ENCODE peak calls at places on chromosomes 11 and 22, in six cellular contexts. A, V, H, O, N and F are unnamed samples.

GRCh38 chr11:8056810-8057463 is 24.1 kb upstream of the TUB start:
- DNase-seq in A (no peak), V (no peak), H (no peak), O (peak), N (no peak), F (no peak)

GRCh38 chr11:35892166-35892565 is 51.7 kb upstream of the LDLRAD3 start:
- DNase-seq in O (no peak), N (no peak), V (no peak), A (no peak), H (no peak), F (no peak)

GRCh38 chr11:96017872-96018271 is 94.0 kb upstream of the MTMR2 start:
- DNase-seq in N (no peak), O (no peak), A (no peak), H (no peak), V (no peak), F (no peak)

GRCh38 chr11:111059726-111060125 is 185.8 kb upstream of the POU2AF2 start:
- DNase-seq in H (no peak), O (no peak), V (no peak), N (no peak), A (no peak), F (no peak)

GRCh38 chr22:38422615-38423511 is 32.1 kb downstream of the KCNJ4 start:
- DNase-seq in N (no peak), A (no peak), V (no peak), H (no peak), O (no peak), F (no peak)

GRCh38 chr22:34914871-34915270 is 151.1 kb upstream of the ISX start:
- DNase-seq in H (no peak), V (no peak), N (no peak), O (no peak), A (no peak), F (no peak)

GRCh38 chr11:15707971-15708370 is 593.2 kb downstream of the INSC start:
- DNase-seq in O (peak), V (no peak), N (peak), H (peak), A (no peak), F (peak)

GRCh38 chr11:70111269-70112016 is 33.3 kb downstream of the ANO1 start:
- DNase-seq in O (peak), H (no peak), N (no peak), V (peak), A (no peak), F (no peak)

GRCh38 chr11:58525037-58525614 is 17.2 kb upstream of the OR5B21 start:
- DNase-seq in N (no peak), V (peak), O (peak), A (no peak), H (no peak), F (no peak)

GRCh38 chr11:69193151-69193550 is 37.4 kb downstream of the SMIM38 start:
- DNase-seq in H (no peak), N (no peak), A (no peak), V (no peak), O (no peak), F (no peak)

GRCh38 chr11:48123934-48124755 is 92.5 kb upstream of the OR4B1 start:
- DNase-seq in O (peak), V (no peak), H (no peak), A (no peak), N (no peak), F (no peak)

GRCh38 chr22:26805131-26805530 is 147.7 kb downstream of the MIAT start:
- DNase-seq in A (no peak), N (no peak), H (no peak), O (no peak), V (no peak), F (no peak)

GRCh38 chr11:83819936-83820549 is 533.9 kb upstream of the CCDC90B start:
- DNase-seq in H (no peak), V (peak), N (no peak), A (peak), O (peak), F (peak)

GRCh38 chr22:19941365-19942070 is at the start of the genes COMT and TXNRD2:
- DNase-seq in V (no peak), N (peak), H (no peak), O (peak), A (no peak), F (peak)

GRCh38 chr11:61691378-61692156 is 11.4 kb downstream of the DAGLA start:
- DNase-seq in N (no peak), A (no peak), O (no peak), H (no peak), V (no peak), F (peak)

GRCh38 chr11:12042215-12042676 is 33.8 kb upstream of the DKK3 start:
- DNase-seq in N (no peak), V (peak), A (peak), H (no peak), O (peak), F (no peak)